ENCODE peak calls at places on chromosome 21, in ten cellular contexts. H, N, Q, R, X, F, B, Y, D and M are unnamed samples.

GRCh38 chr21:38766987-38767722 is 38.6 kb upstream of the ETS2 start:
- DNase-seq in B (no peak), Y (no peak), R (no peak), N (no peak), Q (no peak), D (no peak), H (no peak), X (no peak), F (no peak), M (no peak)

GRCh38 chr21:34881894-34882371 is 167.2 kb downstream of the RUNX1 start:
- DNase-seq in Y (no peak), X (peak; percentile 87), R (no peak), N (no peak), B (no peak), D (peak; percentile 89), F (no peak), Q (no peak), H (no peak), M (peak; percentile 45)

GRCh38 chr21:46518983-46519583 is 60.4 kb downstream of the DIP2A start:
- DNase-seq in N (no peak), D (peak; percentile 35), Q (no peak), X (no peak), H (no peak), R (no peak), F (no peak), Y (no peak), B (no peak), M (no peak)

GRCh38 chr21:33651965-33652680 is 9.8 kb downstream of the ITSN1 start:
- DNase-seq in H (peak; percentile 47), F (no peak), Q (no peak), N (no peak), X (no peak), D (no peak), B (no peak), R (no peak), Y (no peak), M (no peak)

GRCh38 chr21:34843562-34843961 is 174.8 kb downstream of the CLIC6 start:
- DNase-seq in Q (no peak), B (no peak), H (no peak), R (no peak), X (no peak), F (no peak), D (no peak), Y (no peak), N (no peak), M (no peak)

GRCh38 chr21:28729887-28730286 is 262.8 kb downstream of the LTN1 start:
- DNase-seq in Q (no peak), N (no peak), F (no peak), B (no peak), R (no peak), D (no peak), H (no peak), X (no peak), Y (peak; percentile 43), M (no peak)

GRCh38 chr21:37149411-37149810 is 76.4 kb downstream of the TTC3 start:
- DNase-seq in X (peak; percentile 82), F (no peak), Q (no peak), N (no peak), R (no peak), D (peak; percentile 74), Y (no peak), B (no peak), H (no peak), M (no peak)

GRCh38 chr21:25953196-25953595 is 217.4 kb downstream of the APP start:
- DNase-seq in X (no peak), Y (no peak), B (no peak), Q (no peak), H (no peak), D (no peak), R (no peak), N (no peak), F (no peak), M (no peak)

GRCh38 chr21:39004776-39005605 is 178.3 kb downstream of the PSMG1 start:
- DNase-seq in D (peak; percentile 76), F (peak; percentile 83), H (no peak), X (peak; percentile 54), B (no peak), Q (no peak), Y (no peak), N (peak; percentile 60), R (peak; percentile 64), M (no peak)

GRCh38 chr21:45982758-45983731 is 1.5 kb downstream of the COL6A1 start:
- DNase-seq in X (no peak), B (no peak), R (peak; percentile 19), Q (peak; percentile 42), F (peak; percentile 71), H (no peak), D (no peak), N (peak; percentile 60), Y (peak; percentile 37), M (no peak)

GRCh38 chr21:24444736-24445135 is 1162.5 kb downstream of the MRPL39 start:
- DNase-seq in N (no peak), B (no peak), Y (no peak), R (no peak), Q (no peak), F (no peak), X (no peak), D (no peak), H (no peak), M (no peak)

GRCh38 chr21:45525153-45525909 is 16.9 kb downstream of the SLC19A1 start:
- DNase-seq in X (no peak), B (no peak), F (peak; percentile 64), N (peak; percentile 79), D (no peak), R (peak; percentile 79), Y (no peak), H (no peak), Q (peak; percentile 8), M (no peak)

GRCh38 chr21:20997633-20998455 is at the start of gene NCAM2:
- DNase-seq in D (peak; percentile 76), Q (peak; percentile 73), N (peak; percentile 75), X (peak; percentile 66), R (peak; percentile 79), Y (peak; percentile 95), H (peak; percentile 87), F (peak; percentile 69), B (no peak), M (no peak)

GRCh38 chr21:25963186-25963585 is 207.4 kb downstream of the APP start:
- DNase-seq in B (no peak), H (no peak), Q (no peak), R (no peak), F (no peak), Y (no peak), N (no peak), X (peak; percentile 63), D (peak; percentile 54), M (peak; percentile 26)

GRCh38 chr21:28523367-28523766 is 469.3 kb downstream of the LTN1 start:
- DNase-seq in R (no peak), F (no peak), X (peak; percentile 49), N (no peak), B (no peak), D (peak; percentile 45), Y (no peak), H (no peak), Q (no peak), M (no peak)

GRCh38 chr21:14520535-14520934 is 25.6 kb downstream of the SAMSN1 start:
- DNase-seq in F (no peak), D (no peak), Q (peak; percentile 11), X (no peak), B (no peak), H (peak; percentile 27), R (no peak), Y (no peak), N (no peak), M (no peak)

GRCh38 chr21:38443110-38443509 is 55.2 kb downstream of the ERG start:
- DNase-seq in R (no peak), Q (no peak), D (no peak), Y (no peak), N (no peak), X (no peak), H (no peak), F (no peak), B (no peak), M (no peak)

GRCh38 chr21:44310628-44311027 is 10.8 kb downstream of the PFKL start:
- DNase-seq in D (no peak), R (no peak), N (no peak), H (no peak), X (no peak), F (no peak), Y (no peak), B (no peak), Q (no peak), M (no peak)
- TF ChIP-seq CTCF in D (no peak), R (no peak), N (no peak), H (no peak), X (no peak), F (no peak), Y (no peak), B (no peak), Q (no peak), M (no peak)

GRCh38 chr21:43362306-43362927 is 64.5 kb downstream of the SIK1 start:
- DNase-seq in Y (peak; percentile 48), D (peak; percentile 29), X (peak; percentile 66), R (peak; percentile 84), Q (peak; percentile 47), F (peak; percentile 90), H (peak; percentile 59), B (peak; percentile 34), N (peak; percentile 87), M (no peak)
- TF ChIP-seq CTCF in Y (no peak), D (no peak), X (no peak), R (no peak), Q (no peak), F (no peak), H (no peak), B (no peak), N (no peak), M (no peak)

GRCh38 chr21:19621837-19622496 is 1218.4 kb upstream of the TMPRSS15 start:
- DNase-seq in H (no peak), X (no peak), R (no peak), Q (no peak), N (no peak), F (no peak), D (no peak), B (no peak), Y (no peak), M (no peak)
- TF ChIP-seq CTCF in H (no peak), X (no peak), R (no peak), Q (no peak), N (no peak), F (no peak), D (no peak), B (no peak), Y (no peak), M (no peak)

GRCh38 chr21:42498012-42498411 is 2.0 kb upstream of the RSPH1 start:
- DNase-seq in F (no peak), H (no peak), N (no peak), Y (no peak), D (no peak), B (no peak), R (no peak), X (no peak), Q (no peak), M (no peak)

GRCh38 chr21:42495027-42495426 is 997 bp downstream of the RSPH1 start:
- DNase-seq in R (no peak), D (no peak), B (no peak), H (no peak), N (no peak), F (no peak), Q (no peak), Y (no peak), X (no peak), M (no peak)

GRCh38 chr21:42496839-42497202 is 797 bp upstream of the RSPH1 start:
- DNase-seq in R (no peak), B (no peak), D (peak; percentile 5), F (no peak), Y (peak; percentile 60), H (peak; percentile 74), Q (peak; percentile 34), X (peak; percentile 6), N (no peak), M (no peak)

GRCh38 chr21:42495765-42496119 is 282 bp downstream of the RSPH1 start:
- DNase-seq in H (peak; percentile 49), Q (no peak), N (no peak), F (no peak), X (peak; percentile 25), D (no peak), B (no peak), Y (no peak), R (no peak), M (no peak)

GRCh38 chr21:42496120-42496838 is at the start of gene RSPH1:
- DNase-seq in D (peak; percentile 94), R (peak; percentile 100), F (peak; percentile 100), N (peak; percentile 100), Y (peak; percentile 99), Q (peak; percentile 100), B (peak; percentile 93), H (peak; percentile 99), X (peak; percentile 94), M (peak; percentile 83)
- TF ChIP-seq CTCF in D (no peak), R (no peak), F (no peak), N (no peak), Y (no peak), Q (no peak), B (no peak), H (no peak), X (no peak), M (peak; percentile 17)